ENCODE peak calls at places on chromosome 21, in five cellular contexts. O is breast epithelium, C is foreskin fibroblast, M is OCI-LY7, L is fibroblast of mammary gland. Y is an unnamed sample.

GRCh38 chr21:21632926-21633325 is 634.7 kb downstream of the NCAM2 start:
- DNase-seq in O (no peak), C (no peak), M (no peak), L (no peak), Y (no peak)

GRCh38 chr21:32334980-32335471 is 36.4 kb downstream of the MRAP start:
- DNase-seq in O (no peak), C (peak), M (no peak), L (no peak), Y (no peak)

GRCh38 chr21:15159382-15160020 is 94.7 kb upstream of the NRIP1 start:
- DNase-seq in O (no peak), C (no peak), M (no peak), L (peak), Y (no peak)

GRCh38 chr21:15065381-15066230 is 806 bp upstream of the NRIP1 start:
- DNase-seq in O (peak), C (peak), M (no peak), L (peak), Y (peak)

GRCh38 chr21:39097335-39097861 is 85.9 kb downstream of the PSMG1 start:
- DNase-seq in O (no peak), C (no peak), M (no peak), L (no peak), Y (no peak)

GRCh38 chr21:38938343-38938742 is 132.6 kb downstream of the ETS2 start:
- DNase-seq in O (no peak), C (no peak), M (peak), L (no peak), Y (no peak)

GRCh38 chr21:14070049-14070893 is 140.5 kb downstream of the LIPI start:
- DNase-seq in O (no peak), C (no peak), M (no peak), L (no peak), Y (no peak)

GRCh38 chr21:37936010-37936785 is 19.9 kb upstream of the KCNJ6 start:
- DNase-seq in O (no peak), C (no peak), M (no peak), L (no peak), Y (no peak)

GRCh38 chr21:25461730-25462129 is 145.6 kb downstream of the MRPL39 start:
- DNase-seq in O (no peak), C (no peak), M (no peak), L (no peak), Y (no peak)

GRCh38 chr21:25296239-25296638 is 311.0 kb downstream of the MRPL39 start:
- DNase-seq in O (no peak), C (no peak), M (peak), L (peak), Y (no peak)

GRCh38 chr21:29340228-29340627 is 41.5 kb downstream of the BACH1 start:
- DNase-seq in O (no peak), C (no peak), M (no peak), L (peak), Y (no peak)

GRCh38 chr21:23699402-23699801 is 1907.9 kb downstream of the MRPL39 start:
- DNase-seq in O (no peak), C (no peak), M (no peak), L (no peak), Y (no peak)

GRCh38 chr21:16587671-16588379 is 858.0 kb downstream of the USP25 start:
- DNase-seq in O (no peak), C (peak), M (no peak), L (peak), Y (no peak)

GRCh38 chr21:34889287-34889536 is 159.9 kb downstream of the RUNX1 start:
- DNase-seq in O (no peak), C (peak), M (no peak), L (peak), Y (no peak)

GRCh38 chr21:14686466-14687276 is 140.6 kb upstream of the SAMSN1 start:
- DNase-seq in O (no peak), C (no peak), M (peak), L (no peak), Y (no peak)

GRCh38 chr21:33374874-33375644 is 28.2 kb upstream of the IFNGR2 start:
- DNase-seq in O (no peak), C (no peak), M (peak), L (no peak), Y (no peak)
- TF ChIP-seq CTCF in O (no peak), C (no peak), M (no peak), L (no peak), Y (no peak)

GRCh38 chr21:36663033-36663855 is 35.7 kb upstream of the SIM2 start:
- DNase-seq in O (no peak), C (peak), M (no peak), L (peak), Y (no peak)
- H3K4me3 ChIP-seq in O (no peak), C (no peak), M (no peak), L (no peak), Y (no peak)

GRCh38 chr21:41874611-41875010 is 4.5 kb downstream of the PRDM15 start:
- DNase-seq in O (no peak), C (no peak), M (peak), L (no peak), Y (no peak)

GRCh38 chr21:41871302-41872030 is 7.7 kb downstream of the PRDM15 start:
- DNase-seq in O (no peak), C (no peak), M (peak), L (no peak), Y (no peak)

GRCh38 chr21:41873426-41873825 is 5.7 kb downstream of the PRDM15 start:
- DNase-seq in O (no peak), C (no peak), M (no peak), L (no peak), Y (no peak)

GRCh38 chr21:41875086-41875485 is 4.1 kb downstream of the PRDM15 start:
- DNase-seq in O (no peak), C (no peak), M (no peak), L (no peak), Y (no peak)

DNA sequence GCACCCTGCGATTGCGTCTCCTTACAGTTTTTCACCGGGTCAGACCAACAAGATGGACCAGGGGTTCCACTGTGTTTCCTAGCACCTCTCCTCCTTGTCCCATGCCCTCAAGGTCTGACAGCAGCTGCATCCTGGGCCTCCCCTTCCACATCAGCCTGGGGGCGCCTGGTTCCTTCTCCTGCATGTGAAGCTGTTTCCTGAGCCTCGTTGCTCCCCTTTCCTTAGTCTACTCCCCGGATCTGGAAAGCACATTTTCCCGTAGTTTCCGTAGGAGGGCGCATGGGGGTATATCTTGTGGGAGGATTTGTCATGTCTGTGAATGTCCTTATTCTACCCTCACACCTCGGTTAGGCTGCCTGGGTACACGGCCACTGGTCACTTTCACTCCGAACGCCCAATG is 6.1 kb downstream of the PRDM15 start:
- DNase-seq in O (no peak), C (no peak), M (no peak), L (no peak), Y (no peak)
- TF ChIP-seq CTCF in O (no peak), C (no peak), M (no peak), L (no peak), Y (no peak)

GRCh38 chr21:46298083-46298412 is 11.9 kb downstream of the YBEY start:
- DNase-seq in O (no peak), C (no peak), M (no peak), L (no peak), Y (no peak)
- H3K4me3 ChIP-seq in O (peak), C (peak), M (no peak), L (no peak), Y (no peak)

GRCh38 chr21:45366931-45367401 is 38.0 kb upstream of the COL18A1 start:
- DNase-seq in O (no peak), C (peak), M (no peak), L (peak), Y (no peak)
- TF ChIP-seq CTCF in O (no peak), C (no peak), M (no peak), L (peak), Y (no peak)

DNA sequence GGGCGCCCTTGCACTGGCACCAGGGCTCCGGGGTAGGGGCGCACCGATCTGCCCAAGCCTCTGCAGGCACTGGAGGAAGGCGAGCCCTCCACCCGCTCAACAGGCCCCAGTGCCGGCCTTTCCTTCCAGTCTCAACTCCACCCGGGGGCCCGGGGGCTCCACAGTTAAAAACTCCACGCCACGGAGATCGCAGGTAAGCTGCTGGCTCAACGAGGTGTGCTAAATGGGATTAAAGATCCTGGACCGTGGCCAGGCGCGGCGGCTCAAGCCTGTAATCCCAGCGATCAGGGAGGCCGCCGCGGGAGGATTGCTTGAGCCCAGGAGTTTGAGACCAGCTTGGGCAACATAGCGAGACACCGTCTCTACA is 536 bp downstream of the HSF2BP start:
- DNase-seq in O (no peak), C (no peak), M (no peak), L (no peak), Y (no peak)
- H3K4me3 ChIP-seq in O (peak), C (peak), M (peak), L (no peak), Y (peak)

DNA sequence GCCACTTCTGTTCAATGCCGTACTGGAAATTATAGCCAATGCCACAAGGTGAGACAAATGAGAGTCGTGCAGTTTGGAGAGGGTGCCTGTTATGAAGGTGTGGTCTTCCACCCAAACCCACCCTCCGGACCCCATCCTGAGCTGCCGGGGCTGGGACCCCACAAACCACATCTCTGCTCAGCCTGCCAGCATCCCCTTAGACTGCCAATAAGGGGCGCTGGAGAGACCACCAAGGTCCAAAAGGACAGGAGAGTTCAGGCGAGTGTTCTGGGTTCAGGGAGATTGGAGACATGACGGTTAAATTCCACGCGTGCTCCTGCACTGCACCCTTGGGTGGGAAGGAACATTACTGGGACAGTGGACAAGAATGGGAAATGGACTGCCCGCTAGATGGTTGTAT is 48.7 kb upstream of the COL18A1 start:
- DNase-seq in O (no peak), C (no peak), M (no peak), L (no peak), Y (no peak)
- TF ChIP-seq CTCF in O (no peak), C (no peak), M (peak), L (peak), Y (no peak)

GRCh38 chr21:33362044-33362555 is 37.3 kb downstream of the IFNAR1 start:
- DNase-seq in O (no peak), C (no peak), M (peak), L (no peak), Y (peak)
- H3K4me3 ChIP-seq in O (no peak), C (no peak), M (peak), L (no peak), Y (peak)

GRCh38 chr21:17711896-17712295 is 99.2 kb upstream of the BTG3 start:
- DNase-seq in O (no peak), C (no peak), M (no peak), L (no peak), Y (no peak)
- TF ChIP-seq CTCF in O (no peak), C (no peak), M (no peak), L (no peak), Y (no peak)

Y was measured in LNCaP clone FGC.